ENCODE peak calls at places on chromosome 4, in eight cellular contexts. G is A549; H is NCI-H446; J is Kasumi-1; Q is activated CD8-positive, alpha-beta T cell treated with anti-CD3 and anti-CD28 coated beads, Interleukin-2, amount 10 ng/mL, durations not matched to agents 7 days and 5 days; R is activated T-cell treated with anti-CD3 and anti-CD28 coated beads, Interleukin-2, amount 50 U/mL, for 48 hours; Z is HFFc6; B is cerebellar cortex. U is an unnamed sample.

GRCh38 chr4:128583753-128584712 is 225.5 kb upstream of the JADE1 start:
- DNase-seq in G (no peak), H (no peak), J (no peak), Q (no peak), R (no peak), Z (no peak), B (no peak), U (no peak)

GRCh38 chr4:147768113-147768512 is 36.2 kb downstream of the ARHGAP10 start:
- DNase-seq in G (peak; percentile 25), H (no peak), J (peak; percentile 85), Q (no peak), R (no peak), Z (peak; percentile 85), B (no peak), U (no peak)

GRCh38 chr4:157043131-157043530 is 32.8 kb upstream of the GLRB start:
- DNase-seq in G (peak; percentile 16), H (peak; percentile 68), J (peak; percentile 97), Q (no peak), R (no peak), Z (peak; percentile 37), B (no peak), U (no peak)

GRCh38 chr4:28232376-28232775 is 1371.7 kb downstream of the STIM2 start:
- DNase-seq in G (no peak), H (no peak), J (no peak), Q (no peak), R (no peak), Z (no peak), B (no peak), U (no peak)

GRCh38 chr4:2761035-2761923 is 5.1 kb upstream of the TNIP2 start:
- DNase-seq in G (no peak), H (no peak), J (no peak), Q (peak; percentile 57), R (peak; percentile 51), Z (no peak), B (no peak), U (no peak)

GRCh38 chr4:681736-682451 is 7.1 kb downstream of the SLC49A3 start:
- DNase-seq in G (peak; percentile 30), H (no peak), J (no peak), Q (peak; percentile 62), R (peak; percentile 51), Z (no peak), B (no peak), U (no peak)

GRCh38 chr4:76977731-76978350 is 28.3 kb downstream of the SEPTIN11 start:
- DNase-seq in G (no peak), H (no peak), J (peak; percentile 49), Q (no peak), R (no peak), Z (peak; percentile 75), B (no peak), U (no peak)

GRCh38 chr4:86818845-86819244 is 30.3 kb downstream of the SLC10A6 start:
- DNase-seq in G (peak; percentile 20), H (no peak), J (no peak), Q (no peak), R (no peak), Z (no peak), B (no peak), U (no peak)

GRCh38 chr4:108377021-108377420 is 208.3 kb upstream of the LEF1 start:
- DNase-seq in G (no peak), H (no peak), J (no peak), Q (no peak), R (no peak), Z (no peak), B (no peak), U (no peak)

U was measured in WERI-Rb-1.